ENCODE peak calls at places on chromosome 4, in four cellular contexts. Y is iris pigment epithelial cell, P is RPMI7951, A is fibroblast of lung. H is an unnamed sample.

GRCh38 chr4:127993150-127993549 is 27.9 kb downstream of the ABHD18 start:
- DNase-seq in Y (no peak), P (no peak), A (no peak), H (no peak)

GRCh38 chr4:54493862-54494261 is 163.9 kb upstream of the KIT start:
- DNase-seq in Y (no peak), P (peak), A (no peak), H (no peak)

GRCh38 chr4:121307441-121308327 is 73.1 kb downstream of the QRFPR start:
- DNase-seq in Y (peak), P (peak), A (peak), H (no peak)

GRCh38 chr4:72112514-72113156 is 80.8 kb downstream of the NPFFR2 start:
- DNase-seq in Y (peak), P (peak), A (peak), H (no peak)

GRCh38 chr4:106034205-106034604 is 138.9 kb downstream of the NPNT start:
- DNase-seq in Y (peak), P (peak), A (peak), H (no peak)

GRCh38 chr4:180664766-180665368 is 1578.3 kb upstream of the TENM3 start:
- DNase-seq in Y (peak), P (peak), A (peak), H (no peak)

GRCh38 chr4:166680801-166681200 is 553.5 kb downstream of the SPOCK3 start:
- DNase-seq in Y (no peak), P (no peak), A (no peak), H (no peak)

GRCh38 chr4:186752310-186752709 is 28.7 kb upstream of the FAT1 start:
- DNase-seq in Y (no peak), P (no peak), A (no peak), H (no peak)

GRCh38 chr4:182246401-182247205 is 3.4 kb downstream of the TENM3 start:
- DNase-seq in Y (no peak), P (peak), A (peak), H (no peak)

GRCh38 chr4:16005671-16006070 is 42.7 kb upstream of the FGFBP2 start:
- DNase-seq in Y (no peak), P (no peak), A (no peak), H (no peak)

GRCh38 chr4:181959121-181959520 is 284.1 kb upstream of the TENM3 start:
- DNase-seq in Y (peak), P (peak), A (peak), H (no peak)

H was measured in left lung.